ENCODE peak calls at places on chromosomes 12 and 14, in seven cellular contexts. H, G, O, B, V, T and F are unnamed samples.

GRCh38 chr12:64236549-64236948 is 14.5 kb upstream of the KICS2 start:
- DNase-seq in B (no peak), V (no peak), O (no peak), H (no peak), T (peak; percentile 22), G (no peak), F (no peak)

GRCh38 chr12:31011746-31012567 is 61.7 kb upstream of the DDX11 start:
- DNase-seq in V (no peak), T (no peak), G (no peak), O (no peak), H (no peak), B (peak; percentile 71), F (no peak)

GRCh38 chr14:100030441-100031153 is 34.6 kb upstream of the EVL start:
- DNase-seq in O (no peak), B (no peak), H (no peak), G (peak; percentile 27), T (no peak), V (no peak), F (peak; percentile 59)

GRCh38 chr12:125140918-125141573 is 75.8 kb downstream of the AACS start:
- DNase-seq in H (no peak), T (no peak), O (no peak), G (no peak), B (no peak), V (no peak), F (no peak)

GRCh38 chr12:58169826-58170225 is 228.5 kb downstream of the ATP23 start:
- DNase-seq in O (no peak), B (no peak), V (no peak), H (no peak), T (no peak), G (no peak), F (no peak)

GRCh38 chr12:7075931-7076330 is 15.4 kb downstream of the C1S start:
- DNase-seq in O (no peak), B (no peak), V (no peak), H (no peak), T (no peak), G (no peak), F (no peak)

GRCh38 chr12:31861360-31861759 is 97.9 kb upstream of the RESF1 start:
- DNase-seq in B (no peak), H (no peak), O (no peak), V (no peak), G (no peak), T (no peak), F (no peak)

GRCh38 chr12:90253142-90253541 is 544.5 kb upstream of the ATP2B1 start:
- DNase-seq in B (no peak), T (no peak), H (no peak), O (no peak), V (no peak), G (no peak), F (no peak)

GRCh38 chr14:22314183-22314820 is 274.7 kb downstream of the DAD1 start:
- DNase-seq in V (no peak), G (no peak), B (no peak), T (peak; percentile 82), O (no peak), H (no peak), F (no peak)

GRCh38 chr12:68884251-68884650 is 48.7 kb downstream of the CPM start:
- DNase-seq in T (no peak), O (no peak), G (no peak), B (no peak), V (no peak), H (no peak), F (no peak)

GRCh38 chr12:57735952-57736742 is 2.4 kb downstream of the AGAP2 start:
- DNase-seq in V (peak; percentile 61), B (peak; percentile 58), G (no peak), O (no peak), H (peak; percentile 43), T (peak; percentile 91), F (no peak)

GRCh38 chr12:25553083-25553482 is at the start of gene LMNTD1:
- DNase-seq in O (no peak), T (no peak), V (no peak), B (no peak), H (no peak), G (no peak), F (no peak)

GRCh38 chr12:25557830-25558436 is 4.8 kb upstream of the LMNTD1 start:
- DNase-seq in T (peak; percentile 89), V (no peak), B (no peak), G (no peak), O (no peak), H (no peak), F (peak; percentile 58)

GRCh38 chr12:25556136-25556535 is 3.1 kb upstream of the LMNTD1 start:
- DNase-seq in T (no peak), G (no peak), H (no peak), O (no peak), V (no peak), B (no peak), F (no peak)

GRCh38 chr12:25552681-25553080 is 402 bp downstream of the LMNTD1 start:
- DNase-seq in V (no peak), H (no peak), T (no peak), O (no peak), B (no peak), G (no peak), F (no peak)

DNA sequence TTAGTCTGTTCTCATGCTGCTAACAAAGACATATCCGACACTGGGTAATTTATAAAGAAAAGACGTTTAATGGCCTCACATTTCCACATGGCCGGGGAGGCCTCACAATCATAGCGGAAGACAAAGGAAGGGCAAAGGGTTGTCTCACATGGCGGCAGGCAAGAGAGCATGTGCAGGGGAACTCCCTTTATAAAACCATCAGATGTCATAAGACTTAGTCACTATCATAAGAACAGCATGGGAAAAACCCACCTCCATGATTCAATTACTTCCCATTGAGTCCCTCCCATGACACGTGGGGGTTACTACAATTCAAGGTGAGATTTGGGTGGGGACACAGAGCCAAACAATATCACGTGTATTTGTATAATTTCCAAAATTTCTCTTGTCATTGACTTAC is 5.5 kb upstream of the LMNTD1 start:
- DNase-seq in G (no peak), H (no peak), O (no peak), B (no peak), T (no peak), V (no peak), F (no peak)
- H3K4me3 ChIP-seq in G (no peak overlapping the region), H (no peak overlapping the region), O (no peak overlapping the region), B (no peak overlapping the region), T (no peak overlapping the region), V (no peak overlapping the region), F (no peak overlapping the region)

DNA sequence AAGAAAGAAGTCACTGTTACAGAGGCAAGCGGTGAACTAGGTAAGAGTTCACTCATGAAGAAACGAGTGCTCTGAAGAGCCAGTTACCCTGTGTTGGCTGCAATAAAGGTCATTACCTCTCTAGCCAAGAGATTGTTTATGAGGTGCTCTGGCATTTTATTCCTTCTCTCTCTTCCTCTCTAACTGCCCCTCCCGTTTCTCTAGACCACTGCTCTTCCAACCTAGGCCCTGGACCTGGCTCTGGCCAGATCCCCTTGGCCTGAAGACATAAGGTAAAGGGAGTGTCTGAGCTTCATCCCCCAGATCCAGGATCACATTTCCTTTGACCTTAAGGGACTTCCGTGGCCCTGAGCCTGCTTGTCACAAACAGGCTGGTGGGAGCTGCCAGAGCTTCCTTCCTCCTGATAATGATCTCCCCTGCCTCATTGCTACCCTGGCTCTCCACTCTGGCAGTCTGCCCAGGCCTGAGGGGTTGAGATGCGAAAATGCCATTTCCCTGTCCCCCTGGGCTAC is 2.0 kb downstream of the RNASE7 start:
- DNase-seq in T (no peak), H (no peak), O (no peak), G (no peak), V (peak; percentile 58), B (no peak), F (peak; percentile 73)
- H3K4me1 ChIP-seq in T (peaks cover 8% of the 10 kb centered on the region), H (no peaks in the 10 kb centered on the region), O (peaks cover 9% of the 10 kb centered on the region), G (peaks cover 7% of the 10 kb centered on the region), V (peaks cover 42% of the 10 kb centered on the region), B (peaks cover 61% of the 10 kb centered on the region), F (peaks cover 67% of the 10 kb centered on the region)

DNA sequence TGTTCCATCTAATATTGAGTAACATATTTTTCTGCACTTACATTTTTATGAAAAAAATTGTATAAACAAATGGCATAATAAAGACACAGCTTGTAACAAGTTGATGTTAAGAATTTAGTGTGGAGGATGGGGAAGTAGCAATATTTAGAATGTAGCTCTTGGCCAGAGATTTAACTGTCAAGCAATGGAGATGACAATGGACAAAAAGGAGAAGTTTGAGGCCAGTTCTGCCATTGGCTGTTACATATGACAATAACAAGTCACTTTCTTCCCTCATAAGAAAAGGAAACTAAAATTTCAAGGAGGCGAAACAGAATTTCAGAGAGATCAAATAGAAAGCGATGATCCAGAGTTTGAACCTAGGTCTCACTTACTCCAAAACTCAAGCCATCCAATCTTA is 122.8 kb upstream of the CCDC175 start:
- DNase-seq in G (no peak), H (no peak), O (no peak), V (no peak), T (no peak), B (no peak), F (no peak)
- TF ChIP-seq CTCF in G (no peak), H (no peak), O (no peak), V (no peak), T (no peak), B (no peak), F (no peak)

DNA sequence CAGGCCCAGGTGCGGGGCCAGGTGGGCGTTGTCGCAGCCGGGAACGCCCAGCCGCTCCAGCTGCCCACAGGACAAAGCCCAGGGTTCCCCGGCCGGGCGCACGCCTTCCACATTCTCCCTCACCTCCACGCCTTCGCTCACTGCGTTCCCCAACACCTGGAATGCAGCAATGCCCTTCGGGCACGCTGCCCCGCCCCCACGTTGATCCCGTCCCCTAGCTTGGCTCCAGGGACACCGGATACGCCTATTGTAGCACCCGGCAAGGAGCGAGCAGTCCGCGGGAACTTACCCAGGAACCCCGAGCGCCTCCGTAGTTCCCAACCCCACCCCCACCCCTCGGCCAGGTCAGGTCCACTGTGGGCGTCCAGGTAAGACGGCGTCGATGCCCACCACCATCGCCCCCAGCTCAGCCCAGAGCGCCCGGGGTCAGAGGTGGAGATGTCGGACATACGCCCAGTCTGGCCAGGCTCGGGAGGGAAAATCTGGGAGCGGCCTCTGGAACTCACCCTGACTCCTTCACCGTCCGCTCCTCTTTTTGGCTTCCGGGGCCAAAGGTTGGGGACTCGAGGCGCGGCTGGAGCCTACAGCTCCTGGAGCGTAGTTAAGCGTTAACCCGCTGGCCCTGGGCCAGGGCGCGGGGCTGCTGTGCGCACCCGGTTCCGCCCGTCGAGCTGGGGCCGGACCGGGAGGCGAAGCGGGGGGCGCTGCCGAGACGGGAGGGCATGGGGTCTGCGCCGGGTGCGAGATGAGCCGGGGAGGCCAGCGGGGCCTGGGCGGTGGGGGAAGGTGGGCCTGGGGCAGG is 600 bp upstream of the CEP170B start:
- DNase-seq in B (peak; percentile 78), H (peak; percentile 37), O (no peak), T (peak; percentile 96), G (no peak), V (peak; percentile 23), F (peak; percentile 39)
- H3K4me3 ChIP-seq in B (peak overlapping the region; percentile 30), H (peak overlapping the region; percentile 16), O (peak overlapping the region; percentile 68), T (peak overlapping the region; percentile 90), G (peak overlapping the region; percentile 54), V (peak overlapping the region; percentile 58), F (peak overlapping the region; percentile 94)